ENCODE peak calls at places on chromosomes 13 and 19, in nine cellular contexts. Z is EL; S is left lung; W is epithelial cell of proximal tubule; L is choroid plexus epithelial cell; J is stimulated activated CD8-positive, alpha-beta memory T cell treated with anti-CD3 and anti-CD28 coated beads, Interleukin-15, amount 100 ng/mL, for 4 hours; F is kidney glomerular epithelial cell; E is HS-27A; D is coronary artery. O is an unnamed sample.

GRCh38 chr13:74325106-74325505 is 190.9 kb upstream of the KLF12 start:
- DNase-seq in L (peak), Z (peak), F (peak), W (no peak), D (no peak), J (no peak), S (no peak), E (peak), O (peak)

GRCh38 chr19:1860133-1860775 is 3.1 kb downstream of the KLF16 start:
- DNase-seq in W (no peak), F (peak), J (no peak), Z (peak), E (no peak), L (peak), D (no peak), S (no peak), O (peak)

GRCh38 chr19:584240-585001 is 5.3 kb upstream of the HCN2 start:
- DNase-seq in Z (peak), L (peak), S (peak), F (no peak), E (no peak), W (no peak), J (no peak), D (no peak), O (peak)

GRCh38 chr19:49272204-49272603 is 52.8 kb downstream of the SLC6A16 start:
- DNase-seq in W (peak), S (no peak), L (peak), D (no peak), F (peak), Z (peak), J (no peak), E (peak), O (peak)

GRCh38 chr19:38664503-38665211 is 17.2 kb downstream of the ACTN4 start:
- DNase-seq in W (no peak), L (no peak), D (no peak), J (no peak), Z (no peak), E (no peak), F (no peak), S (no peak), O (no peak)

GRCh38 chr19:52474351-52475127 is 21.2 kb downstream of the ZNF578 start:
- DNase-seq in F (no peak), W (no peak), L (no peak), S (no peak), D (no peak), Z (no peak), J (no peak), E (no peak), O (no peak)

GRCh38 chr13:27918041-27918917 is 1.5 kb upstream of the PDX1 start:
- DNase-seq in Z (no peak), S (no peak), E (no peak), W (no peak), J (no peak), D (no peak), L (no peak), F (no peak), O (no peak)

GRCh38 chr19:51686171-51686570 is 7.0 kb upstream of the SPACA6 start:
- DNase-seq in W (no peak), L (no peak), F (no peak), E (no peak), Z (no peak), S (no peak), D (no peak), J (no peak), O (no peak)

GRCh38 chr19:38736036-38736412 is 8.2 kb downstream of the CAPN12 start:
- DNase-seq in S (no peak), J (peak), E (no peak), W (no peak), F (no peak), L (no peak), Z (peak), D (peak), O (no peak)

GRCh38 chr13:113628291-113629270 is 29.4 kb downstream of the ATP4B start:
- DNase-seq in S (no peak), F (no peak), W (no peak), L (no peak), Z (no peak), D (no peak), J (no peak), E (no peak), O (no peak)

GRCh38 chr13:60990032-60990733 is 425.5 kb downstream of the PCDH20 start:
- DNase-seq in Z (no peak), E (no peak), D (no peak), F (no peak), W (no peak), S (no peak), L (no peak), J (no peak), O (no peak)

GRCh38 chr13:52158629-52159158 is 703 bp downstream of the NEK3 start:
- DNase-seq in E (no peak), D (no peak), W (no peak), F (peak), S (no peak), J (no peak), L (peak), Z (peak), O (peak)

GRCh38 chr13:30880756-30881155 is 25.3 kb upstream of the MEDAG start:
- DNase-seq in E (no peak), W (peak), D (peak), F (peak), Z (peak), S (no peak), J (no peak), L (peak), O (peak)

GRCh38 chr13:46721054-46721453 is 75.9 kb downstream of the ESD start:
- DNase-seq in E (no peak), D (no peak), J (no peak), S (no peak), W (no peak), F (peak), L (peak), Z (peak), O (peak)

GRCh38 chr19:49858591-49858985 is 7.6 kb downstream of the PTOV1 start:
- DNase-seq in D (no peak), E (no peak), L (no peak), Z (peak), W (no peak), S (peak), J (no peak), F (no peak), O (no peak)

O was measured in IMR-90.